ENCODE peak calls at places on chromosomes 4 and X, in six cellular contexts. K, Q, F, Y, R and X are unnamed samples.

GRCh38 chrX:20374866-20375530 is 108.3 kb upstream of the RPS6KA3 start:
- DNase-seq in K (no peak), Q (no peak), F (no peak), Y (peak), R (no peak), X (no peak)

GRCh38 chrX:39815621-39816020 is 282.1 kb downstream of the BCOR start:
- DNase-seq in K (no peak), Q (no peak), F (no peak), Y (no peak), R (no peak), X (no peak)

GRCh38 chr4:1998296-1998695 is 10.5 kb downstream of the NELFA start:
- DNase-seq in K (no peak), Q (no peak), F (no peak), Y (peak), R (no peak), X (no peak)

GRCh38 chrX:124346064-124346876 is at the start of gene SH2D1A:
- DNase-seq in K (no peak), Q (no peak), F (no peak), Y (no peak), R (no peak), X (no peak)

GRCh38 chrX:130771230-130771629 is 131.8 kb downstream of the ENOX2 start:
- DNase-seq in K (no peak), Q (no peak), F (no peak), Y (peak), R (no peak), X (no peak)

GRCh38 chrX:17414839-17415238 is 39.8 kb downstream of the NHS start:
- DNase-seq in K (peak), Q (no peak), F (no peak), Y (no peak), R (no peak), X (no peak)

GRCh38 chr4:148007303-148007702 is 275.4 kb downstream of the ARHGAP10 start:
- DNase-seq in K (no peak), Q (peak), F (no peak), Y (peak), R (no peak), X (no peak)

GRCh38 chrX:50952406-50952805 is 41.9 kb downstream of the BMP15 start:
- DNase-seq in K (no peak), Q (no peak), F (no peak), Y (peak), R (no peak), X (no peak)

GRCh38 chr4:147994491-147995385 is 262.9 kb downstream of the ARHGAP10 start:
- DNase-seq in K (no peak), Q (no peak), F (no peak), Y (no peak), R (no peak), X (no peak)

GRCh38 chr4:96675916-96676315 is 836.0 kb downstream of the PDHA2 start:
- DNase-seq in K (no peak), Q (no peak), F (no peak), Y (no peak), R (no peak), X (no peak)

GRCh38 chrX:40359593-40359992 is 221.2 kb upstream of the ATP6AP2 start:
- DNase-seq in K (no peak), Q (no peak), F (no peak), Y (no peak), R (no peak), X (no peak)

GRCh38 chr4:81664079-81664478 is 192.4 kb upstream of the RASGEF1B start:
- DNase-seq in K (no peak), Q (no peak), F (no peak), Y (peak), R (no peak), X (no peak)

GRCh38 chr4:132982151-132982550 is 166.9 kb upstream of the PCDH10 start:
- DNase-seq in K (no peak), Q (no peak), F (no peak), Y (no peak), R (no peak), X (no peak)

GRCh38 chrX:129875669-129876068 is 30.3 kb upstream of the UTP14A start:
- DNase-seq in K (peak), Q (no peak), F (no peak), Y (peak), R (no peak), X (no peak)

GRCh38 chrX:102712967-102713677 is 874 bp downstream of the GPRASP2 start:
- DNase-seq in K (peak), Q (no peak), F (no peak), Y (peak), R (no peak), X (peak)

GRCh38 chrX:10676239-10676971 is 56.0 kb upstream of the MID1 start:
- DNase-seq in K (no peak), Q (no peak), F (no peak), Y (no peak), R (no peak), X (peak)

GRCh38 chr4:10386044-10386443 is 71.2 kb downstream of the ZNF518B start:
- DNase-seq in K (no peak), Q (no peak), F (no peak), Y (no peak), R (no peak), X (no peak)

GRCh38 chr4:22129454-22130075 is 181.0 kb upstream of the KCNIP4 start:
- DNase-seq in K (peak), Q (no peak), F (no peak), Y (peak), R (no peak), X (no peak)